ENCODE peak calls at places on chromosomes 4 and X, in seven cellular contexts. V is neuronal stem cell, Z is IMR-90, S is H9, G is trophoblast cell, N is mesenchymal stem cell, Q is H1. L is an unnamed sample.

GRCh38 chr4:11428161-11428700 is 463 bp downstream of the HS3ST1 start:
- DNase-seq in Z (no peak), N (peak), G (no peak), S (peak), V (peak), Q (no peak), L (peak)

GRCh38 chr4:133149932-133150642 is 993 bp downstream of the PCDH10 start:
- DNase-seq in S (peak), G (no peak), Z (no peak), Q (no peak), V (no peak), N (peak), L (no peak)

GRCh38 chrX:3549442-3549875 is 164.0 kb downstream of the PRKX start:
- DNase-seq in N (peak), V (no peak), Q (no peak), G (no peak), Z (peak), S (no peak), L (no peak)

GRCh38 chrX:54529166-54529558 is 857 bp upstream of the GNL3L start:
- DNase-seq in V (no peak), Q (no peak), G (no peak), S (no peak), N (no peak), Z (no peak), L (no peak)

GRCh38 chrX:6941041-6941440 is 206.5 kb upstream of the STS start:
- DNase-seq in Q (no peak), S (no peak), G (no peak), V (no peak), Z (peak), N (peak), L (no peak)

GRCh38 chrX:130176354-130176776 is 4.6 kb downstream of the RAB33A start:
- DNase-seq in Z (peak), N (peak), V (no peak), Q (no peak), G (no peak), S (no peak), L (no peak)

GRCh38 chrX:16739574-16739973 is 20.2 kb downstream of the SYAP1 start:
- DNase-seq in Q (no peak), N (peak), V (no peak), Z (no peak), S (no peak), G (peak), L (no peak)

GRCh38 chr4:111883557-111883999 is 261.7 kb upstream of the FAM241A start:
- DNase-seq in V (no peak), Q (no peak), Z (no peak), N (peak), G (no peak), S (no peak), L (peak)

GRCh38 chr4:76449362-76449767 is 14.3 kb downstream of the SHROOM3 start:
- DNase-seq in G (no peak), N (no peak), S (no peak), Z (no peak), V (no peak), Q (no peak), L (no peak)

GRCh38 chr4:75232546-75232945 is 281.7 kb downstream of the RCHY1 start:
- DNase-seq in Q (no peak), G (no peak), V (no peak), Z (no peak), S (no peak), N (peak), L (no peak)

GRCh38 chr4:75229783-75230570 is 284.2 kb downstream of the RCHY1 start:
- DNase-seq in Z (peak), Q (no peak), G (no peak), N (peak), V (no peak), S (no peak), L (no peak)

GRCh38 chr4:75235359-75235951 is 278.7 kb downstream of the RCHY1 start:
- DNase-seq in V (no peak), S (no peak), N (peak), Z (no peak), Q (no peak), G (peak), L (no peak)
- H3K18ac ChIP-seq in V (no peak), S (no peak), N (no peak), Z (no peak), Q (no peak), G (no peak), L (no peak)

GRCh38 chr4:153485374-153485773 is 19.2 kb downstream of the TMEM131L start:
- DNase-seq in Z (no peak), Q (no peak), S (no peak), N (no peak), G (no peak), V (no peak), L (no peak)

GRCh38 chr4:153486281-153487151 is 20.4 kb downstream of the TMEM131L start:
- DNase-seq in Z (peak), S (peak), N (peak), G (peak), Q (no peak), V (no peak), L (peak)

GRCh38 chr4:153485860-153486259 is 19.7 kb downstream of the TMEM131L start:
- DNase-seq in Z (no peak), S (no peak), Q (no peak), V (no peak), N (no peak), G (no peak), L (no peak)

GRCh38 chr4:153481474-153481873 is 15.3 kb downstream of the TMEM131L start:
- DNase-seq in G (no peak), Z (no peak), Q (no peak), V (no peak), N (no peak), S (no peak), L (no peak)

GRCh38 chr4:153483432-153484418 is 17.6 kb downstream of the TMEM131L start:
- DNase-seq in Q (no peak), V (no peak), N (no peak), S (no peak), Z (peak), G (no peak), L (no peak)
- H2AK5ac ChIP-seq in Q (no peak), V (no peak), N (no peak), S (no peak), Z (no peak), G (peak), L (no peak)

GRCh38 chr4:4838602-4839470 is 20.6 kb upstream of the MSX1 start:
- DNase-seq in G (no peak), N (no peak), V (no peak), Z (no peak), Q (no peak), S (peak), L (peak)

GRCh38 chr4:4841156-4841555 is 18.3 kb upstream of the MSX1 start:
- DNase-seq in V (no peak), Z (no peak), S (no peak), G (no peak), N (no peak), Q (no peak), L (no peak)

GRCh38 chr4:4837921-4838601 is 21.4 kb upstream of the MSX1 start:
- DNase-seq in Q (no peak), S (peak), G (no peak), V (peak), Z (peak), N (no peak), L (peak)

GRCh38 chr4:4839471-4839810 is 20.0 kb upstream of the MSX1 start:
- DNase-seq in S (no peak), N (no peak), Z (no peak), G (no peak), Q (no peak), V (no peak), L (no peak)

DNA sequence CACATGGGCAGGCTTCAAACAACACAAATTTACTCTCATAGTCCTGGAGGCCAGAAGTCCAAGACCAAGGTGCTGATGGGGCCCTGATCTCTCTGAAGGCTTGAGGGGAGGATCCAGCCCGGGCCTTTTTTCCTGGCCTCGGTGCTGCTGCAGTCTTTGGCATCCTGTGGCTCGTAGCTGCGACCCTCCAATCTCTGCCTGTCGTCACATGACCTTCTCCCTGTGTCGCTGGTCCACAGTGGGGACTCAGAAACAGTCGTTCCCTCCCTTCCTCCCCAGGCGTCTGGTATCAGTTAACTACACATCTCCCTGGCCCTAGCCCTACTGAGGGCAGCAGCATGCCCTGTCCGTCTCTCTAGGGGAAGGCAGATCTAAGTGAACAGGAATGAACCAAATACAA is 19.1 kb upstream of the MSX1 start:
- DNase-seq in V (no peak), Q (no peak), Z (no peak), S (no peak), G (no peak), N (no peak), L (no peak)
- H3K18ac ChIP-seq in V (peak), Q (no peak), Z (no peak), S (no peak), G (no peak), N (no peak), L (no peak)

GRCh38 chr4:40329805-40330204 is 5.3 kb upstream of the CHRNA9 start:
- DNase-seq in G (no peak), Z (no peak), V (no peak), Q (no peak), S (no peak), N (no peak), L (no peak)
- H2AK5ac ChIP-seq in G (no peak), Z (no peak), V (no peak), Q (no peak), S (no peak), N (no peak), L (no peak)

DNA sequence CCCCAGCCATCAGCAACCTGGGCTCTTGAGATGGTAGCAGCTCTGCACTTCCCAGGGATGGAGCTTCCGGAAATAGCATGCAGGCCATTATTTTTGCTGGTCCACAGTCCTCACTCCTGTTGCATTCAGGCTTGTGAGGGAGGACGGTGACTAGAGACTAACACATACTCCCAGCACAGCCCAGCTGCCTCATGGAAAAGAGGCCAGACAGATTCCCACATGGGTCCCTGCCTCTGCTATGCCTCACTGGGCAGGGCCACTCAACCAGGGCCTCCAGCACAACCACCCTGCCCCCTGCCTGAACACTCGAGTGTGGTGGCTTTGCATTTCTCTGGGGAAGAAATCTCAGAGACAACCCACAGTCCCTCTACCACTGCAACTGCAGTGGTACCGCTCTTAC is 1195.1 kb downstream of the PCDH18 start:
- DNase-seq in G (no peak), Q (no peak), V (no peak), N (no peak), Z (no peak), S (no peak), L (no peak)
- H3K18ac ChIP-seq in G (no peak), Q (no peak), V (no peak), N (no peak), Z (no peak), S (no peak), L (no peak)

GRCh38 chrX:154295664-154296310 is at the start of gene TKTL1:
- DNase-seq in S (no peak), G (no peak), Z (no peak), V (no peak), Q (no peak), N (no peak), L (no peak)
- H2AK5ac ChIP-seq in S (no peak), G (no peak), Z (no peak), V (no peak), Q (no peak), N (no peak), L (no peak)

L was measured in mesendoderm.